ENCODE peak calls at places on chromosomes 5 and 9, in five cellular contexts. I is adrenal gland, U is tibial nerve, R is transverse colon, F is testis. K is an unnamed sample.
A peak's percentile ranks its signal among the peaks of the same experiment; 100 is the strongest.

GRCh38 chr5:13201022-13201421 is 743.5 kb downstream of the DNAH5 start:
- DNase-seq in I (no peak), R (no peak), F (no peak), U (no peak), K (no peak)

GRCh38 chr9:136280535-136281315 is 23.2 kb downstream of the CCDC187 start:
- DNase-seq in R (no peak), U (no peak), F (no peak), I (no peak), K (no peak)

GRCh38 chr5:180600554-180601041 is 9.3 kb upstream of the SCGB3A1 start:
- DNase-seq in F (no peak), R (no peak), U (no peak), I (no peak), K (no peak)

GRCh38 chr5:145903862-145904261 is 31.0 kb upstream of the GRXCR2 start:
- DNase-seq in U (no peak), R (no peak), I (no peak), F (no peak), K (no peak)

GRCh38 chr9:121393318-121393717 is 23.3 kb upstream of the STOM start:
- DNase-seq in F (no peak), U (no peak), R (no peak), I (no peak), K (no peak)

GRCh38 chr5:127746756-127747155 is 43.6 kb downstream of the CCDC192 start:
- DNase-seq in R (no peak), I (no peak), U (no peak), F (no peak), K (no peak)

GRCh38 chr5:2017540-2018389 is 135.0 kb upstream of the IRX4 start:
- DNase-seq in F (peak; percentile 50), I (no peak), U (no peak), R (no peak), K (no peak)

GRCh38 chr9:215631-216155 is 1.0 kb downstream of the DOCK8 start:
- DNase-seq in R (no peak), I (no peak), U (no peak), F (no peak), K (no peak)

GRCh38 chr5:10564838-10565784 is 1.2 kb downstream of the ANKRD33B start:
- DNase-seq in U (no peak), R (no peak), F (no peak), I (no peak), K (no peak)

GRCh38 chr9:109861918-109862317 is 81.9 kb downstream of the PALM2AKAP2 start:
- DNase-seq in F (no peak), U (no peak), I (no peak), R (no peak), K (no peak)

GRCh38 chr5:14385022-14385421 is 196.6 kb upstream of the OTULINL start:
- DNase-seq in I (no peak), R (no peak), F (no peak), U (no peak), K (no peak)

GRCh38 chr5:59187772-59188347 is 605.0 kb downstream of the RAB3C start:
- DNase-seq in I (no peak), R (no peak), F (no peak), U (no peak), K (no peak)

GRCh38 chr5:10513501-10514442 is 50.1 kb upstream of the ANKRD33B start:
- DNase-seq in I (no peak), R (no peak), F (no peak), U (no peak), K (no peak)

GRCh38 chr9:136784249-136784996 is 6.7 kb upstream of the TMEM141 start:
- DNase-seq in R (no peak), F (no peak), U (peak; percentile 60), I (no peak), K (no peak)

GRCh38 chr9:126861707-126862460 is 1.4 kb downstream of the ZBTB34 start:
- DNase-seq in R (peak; percentile 24), F (no peak), I (peak; percentile 12), U (no peak), K (no peak)

GRCh38 chr5:132207783-132208182 is 19.9 kb downstream of the P4HA2 start:
- DNase-seq in I (no peak), U (no peak), R (no peak), F (no peak), K (no peak)

GRCh38 chr5:168315991-168316578 is 24.6 kb downstream of the WWC1 start:
- DNase-seq in I (no peak), F (no peak), R (peak; percentile 76), U (no peak), K (no peak)

GRCh38 chr5:145237843-145238242 is 597.3 kb downstream of the PRELID2 start:
- DNase-seq in U (no peak), F (peak; percentile 69), R (peak; percentile 22), I (no peak), K (no peak)

GRCh38 chr9:71743217-71743705 is 25.1 kb downstream of the CEMIP2 start:
- DNase-seq in R (no peak), F (no peak), U (no peak), I (no peak), K (no peak)

GRCh38 chr5:143065185-143065584 is 295.0 kb downstream of the ARHGAP26 start:
- DNase-seq in U (peak; percentile 29), R (no peak), F (peak; percentile 37), I (no peak), K (no peak)

GRCh38 chr5:74382864-74383618 is 257.5 kb downstream of the ENC1 start:
- DNase-seq in F (peak; percentile 65), R (no peak), U (peak; percentile 40), I (peak; percentile 69), K (peak; percentile 74)

GRCh38 chr9:9214052-9214451 is 1398.8 kb downstream of the PTPRD start:
- DNase-seq in F (no peak), I (no peak), U (no peak), R (no peak), K (no peak)

GRCh38 chr5:66249920-66250319 is 105.8 kb downstream of the SREK1 start:
- DNase-seq in I (no peak), R (no peak), U (no peak), F (no peak), K (no peak)

GRCh38 chr5:112795944-112796678 is 58.4 kb downstream of the APC start:
- DNase-seq in F (no peak), U (no peak), R (no peak), I (no peak), K (no peak)

GRCh38 chr5:151923865-151924264 is 786 bp downstream of the GLRA1 start:
- DNase-seq in F (no peak), R (no peak), U (no peak), I (no peak), K (no peak)

GRCh38 chr9:83060557-83060956 is 2.4 kb downstream of the RASEF start:
- DNase-seq in F (no peak), U (no peak), I (no peak), R (no peak), K (no peak)

GRCh38 chr5:66339896-66340295 is 195.8 kb downstream of the SREK1 start:
- DNase-seq in I (no peak), R (no peak), F (no peak), U (no peak), K (no peak)

GRCh38 chr9:117839862-117840261 is 135.7 kb downstream of the TLR4 start:
- DNase-seq in R (no peak), F (no peak), I (no peak), U (no peak), K (no peak)
- TF ChIP-seq CTCF in R (no peak), F (no peak), I (no peak), U (no peak), K (no peak)

DNA sequence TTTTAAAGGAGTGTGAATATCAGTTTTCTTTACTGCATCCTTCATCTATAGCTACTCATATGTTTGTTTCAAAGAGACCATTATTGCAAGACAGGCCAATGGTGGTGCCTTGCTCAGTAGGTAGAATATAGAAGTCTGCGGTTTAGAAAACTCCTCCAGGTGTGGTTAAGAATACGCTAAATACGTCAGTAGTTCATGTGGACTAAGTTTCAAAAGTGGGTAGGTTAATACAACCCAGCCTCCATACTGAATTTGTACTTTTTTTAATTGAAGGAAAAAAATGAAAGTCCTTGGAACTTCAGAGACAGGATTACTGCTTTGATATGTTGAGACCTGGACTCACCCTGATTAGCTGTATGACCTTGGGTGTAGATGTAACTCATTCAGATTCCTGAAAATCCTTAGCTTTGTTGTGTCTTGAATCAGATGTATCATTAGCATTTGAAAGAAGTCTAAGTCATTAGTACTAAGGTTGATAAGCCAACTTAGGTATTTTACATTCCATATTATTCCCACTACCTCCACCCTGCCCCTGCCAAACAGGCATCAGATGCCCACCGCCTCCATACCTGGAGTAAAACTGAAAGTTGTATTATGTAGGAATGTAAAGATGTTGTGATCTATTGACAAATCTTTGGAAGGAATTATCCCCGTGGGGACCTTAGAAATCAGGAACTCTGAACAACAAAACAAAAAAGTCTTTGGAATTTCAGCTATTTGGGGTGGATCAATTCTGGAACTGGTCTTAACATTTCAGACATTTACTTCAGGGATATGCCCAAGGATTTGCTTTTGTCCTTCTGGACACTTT is 6.1 kb downstream of the BASP1 start:
- DNase-seq in R (no peak), U (no peak), I (no peak), F (no peak), K (no peak)
- H3K27ac ChIP-seq in R (no peak overlapping the region), U (no peak overlapping the region), I (no peak overlapping the region), F (no peak overlapping the region), K (no peak overlapping the region)

GRCh38 chr9:95317119-95317892 is at the start of gene FANCC:
- DNase-seq in F (peak; percentile 94), U (peak; percentile 87), R (peak; percentile 94), I (peak; percentile 92), K (peak; percentile 86)
- TF ChIP-seq POLR2A in F (no peak), U (no peak), R (peak; percentile 48), I (peak; percentile 24), K (no peak)

DNA sequence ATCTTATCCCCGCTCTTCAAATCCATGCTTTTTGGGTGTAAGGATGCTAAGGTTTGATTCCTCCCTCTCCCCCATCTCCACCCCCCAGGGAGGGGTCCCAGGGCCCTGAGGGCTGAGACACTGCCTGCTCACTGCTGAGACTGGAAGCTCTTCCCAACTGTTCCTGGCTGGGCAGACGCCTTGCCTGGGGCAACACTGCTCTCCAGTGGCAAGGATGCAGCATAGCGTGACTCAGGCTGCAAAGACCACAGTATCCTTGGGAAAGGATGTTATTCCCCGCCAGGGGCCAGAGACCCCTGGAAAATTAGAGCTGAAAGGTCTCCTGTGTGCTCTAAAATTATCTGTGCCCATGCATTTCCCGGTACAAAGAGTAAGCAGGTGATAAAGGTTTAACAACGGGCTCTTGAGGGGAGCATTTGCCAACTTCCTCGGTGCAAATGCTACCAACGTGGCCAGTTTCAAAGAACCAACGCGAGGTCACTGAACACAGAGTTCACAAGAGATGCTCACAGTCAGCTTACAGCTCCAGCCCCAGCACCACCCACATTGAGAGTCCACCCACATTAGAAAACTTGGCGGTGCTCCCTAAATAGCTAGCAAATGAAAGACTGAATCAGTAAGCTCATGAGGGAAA is 271.9 kb downstream of the NSG2 start:
- DNase-seq in R (no peak), U (no peak), F (peak; percentile 67), I (no peak), K (no peak)
- TF ChIP-seq CTCF in R (peak; percentile 29), U (peak; percentile 52), F (peak; percentile 51), I (peak; percentile 68), K (peak; percentile 47)

GRCh38 chr5:95715799-95716461 is 15.2 kb upstream of the RHOBTB3 start:
- DNase-seq in U (no peak), F (no peak), R (no peak), I (no peak), K (no peak)
- H3K27ac ChIP-seq in U (no peak overlapping the region), F (no peak overlapping the region), R (no peak overlapping the region), I (no peak overlapping the region), K (no peak overlapping the region)